ENCODE peak calls at places on chromosomes 5 and 9, in four cellular contexts. M is HCEC 1CT, V is AG08396, Y is choroid plexus epithelial cell. O is an unnamed sample.

GRCh38 chr5:168714046-168714445 is 134.9 kb upstream of the PANK3 start:
- DNase-seq in V (no peak), Y (peak), M (no peak), O (no peak)

GRCh38 chr5:141850786-141851185 is 27.4 kb downstream of the PCDH1 start:
- DNase-seq in Y (no peak), V (no peak), M (no peak), O (no peak)

GRCh38 chr5:151184316-151185042 is 26.9 kb upstream of the ANXA6 start:
- DNase-seq in Y (no peak), V (no peak), M (no peak), O (no peak)

GRCh38 chr5:34040411-34040810 is 2.6 kb downstream of the C1QTNF3 start:
- DNase-seq in V (no peak), M (no peak), Y (no peak), O (no peak)

GRCh38 chr9:137034039-137034708 is 2.3 kb upstream of the FUT7 start:
- DNase-seq in M (no peak), Y (no peak), V (no peak), O (no peak)

GRCh38 chr9:37464426-37465248 is 613 bp downstream of the ZBTB5 start:
- DNase-seq in Y (peak), V (peak), M (peak), O (no peak)

GRCh38 chr9:133008406-133008805 is 22.4 kb upstream of the GTF3C5 start:
- DNase-seq in Y (no peak), M (no peak), V (no peak), O (no peak)

GRCh38 chr5:140483055-140483454 is 64.4 kb upstream of the EIF4EBP3 start:
- DNase-seq in M (no peak), Y (no peak), V (no peak), O (no peak)

GRCh38 chr5:170570492-170570891 is 66.7 kb downstream of the KCNIP1 start:
- DNase-seq in M (no peak), Y (no peak), V (no peak), O (peak)

GRCh38 chr9:109652112-109652511 is 127.9 kb upstream of the PALM2AKAP2 start:
- DNase-seq in M (peak), Y (peak), V (no peak), O (no peak)

GRCh38 chr5:73796164-73797141 is 170.5 kb downstream of the ARHGEF28 start:
- DNase-seq in M (peak), V (peak), Y (peak), O (peak)

GRCh38 chr9:114709636-114710035 is 27.6 kb upstream of the TEX48 start:
- DNase-seq in V (no peak), Y (no peak), M (no peak), O (no peak)

GRCh38 chr9:136023401-136024225 is 62.4 kb upstream of the UBAC1 start:
- DNase-seq in M (peak), V (peak), Y (peak), O (no peak)

GRCh38 chr5:171418982-171419662 is at the start of gene FGF18:
- DNase-seq in M (no peak), V (peak), Y (peak), O (peak)

GRCh38 chr5:150131461-150131860 is 24.2 kb downstream of the PDGFRB start:
- DNase-seq in M (no peak), Y (peak), V (no peak), O (no peak)